ENCODE peak calls at places on chromosomes 13 and 19, in seven cellular contexts. R, V, Q, Y, A, D and B are unnamed samples.

GRCh38 chr13:84433024-84433423 is 550.8 kb upstream of the SLITRK1 start:
- DNase-seq in Y (no peak), V (no peak), R (peak), Q (no peak), A (no peak), D (no peak), B (no peak)

GRCh38 chr19:11263726-11264125 is 1.4 kb upstream of the DOCK6 start:
- DNase-seq in Y (no peak), D (no peak), R (no peak), V (no peak), A (no peak), Q (no peak), B (no peak)

GRCh38 chr13:73060251-73061160 is 1.7 kb downstream of the KLF5 start:
- DNase-seq in Y (no peak), V (no peak), Q (peak), R (peak), A (no peak), D (no peak), B (no peak)

GRCh38 chr19:5246554-5247155 is 94.0 kb downstream of the PTPRS start:
- DNase-seq in Q (no peak), R (no peak), Y (no peak), V (no peak), A (no peak), D (no peak), B (no peak)

GRCh38 chr13:77184455-77184854 is 142.4 kb downstream of the MYCBP2 start:
- DNase-seq in R (no peak), Q (no peak), Y (no peak), V (no peak), A (no peak), D (no peak), B (no peak)

GRCh38 chr19:50998686-50999085 is 2.7 kb downstream of the KLK8 start:
- DNase-seq in Q (no peak), R (no peak), V (no peak), D (no peak), A (no peak), Y (no peak), B (no peak)

GRCh38 chr13:26186995-26187394 is 35.1 kb downstream of the RNF6 start:
- DNase-seq in Q (no peak), A (no peak), V (peak), R (no peak), Y (no peak), D (no peak), B (no peak)

GRCh38 chr13:31209172-31209818 is 9.5 kb downstream of the B3GLCT start:
- DNase-seq in Y (no peak), V (peak), R (peak), D (peak), Q (peak), A (no peak), B (no peak)

GRCh38 chr13:43572601-43573360 is 214.0 kb downstream of the ENOX1 start:
- DNase-seq in V (no peak), R (no peak), D (no peak), Y (no peak), A (no peak), Q (no peak), B (no peak)

GRCh38 chr13:46469064-46469463 is 82.0 kb upstream of the RUBCNL start:
- DNase-seq in D (no peak), V (no peak), Q (no peak), Y (no peak), A (no peak), R (peak), B (no peak)

GRCh38 chr13:39835253-39835652 is 179.8 kb downstream of the COG6 start:
- DNase-seq in V (peak), D (no peak), Y (no peak), Q (no peak), R (no peak), A (no peak), B (no peak)

GRCh38 chr13:20702945-20703784 is at the start of gene IL17D:
- DNase-seq in A (no peak), D (no peak), Y (no peak), V (peak), R (peak), Q (peak), B (no peak)

GRCh38 chr19:45716314-45717130 is 14.2 kb downstream of the FBXO46 start:
- DNase-seq in A (no peak), Y (no peak), Q (no peak), R (peak), V (peak), D (no peak), B (no peak)

GRCh38 chr19:29811125-29812079 is at the start of gene CCNE1:
- DNase-seq in Y (peak), A (peak), D (peak), R (peak), V (peak), Q (peak), B (peak)

GRCh38 chr13:60629158-60629557 is 232.1 kb downstream of the TDRD3 start:
- DNase-seq in D (no peak), V (no peak), R (no peak), Q (no peak), A (no peak), Y (no peak), B (no peak)

GRCh38 chr19:29449371-29449770 is 76.4 kb upstream of the VSTM2B start:
- DNase-seq in R (no peak), V (peak), Q (no peak), D (no peak), Y (no peak), A (no peak), B (peak)

GRCh38 chr19:29588095-29588494 is 18.0 kb upstream of the POP4 start:
- DNase-seq in Q (no peak), D (no peak), V (no peak), R (no peak), Y (no peak), A (no peak), B (no peak)

GRCh38 chr13:35768551-35768950 is 292.1 kb upstream of the MAB21L1 start:
- DNase-seq in D (no peak), V (no peak), R (no peak), Y (no peak), Q (no peak), A (no peak), B (no peak)

GRCh38 chr19:57947088-57947418 is 453 bp downstream of the ZNF256 start:
- DNase-seq in D (no peak), V (no peak), Y (no peak), Q (no peak), R (no peak), A (no peak), B (no peak)

DNA sequence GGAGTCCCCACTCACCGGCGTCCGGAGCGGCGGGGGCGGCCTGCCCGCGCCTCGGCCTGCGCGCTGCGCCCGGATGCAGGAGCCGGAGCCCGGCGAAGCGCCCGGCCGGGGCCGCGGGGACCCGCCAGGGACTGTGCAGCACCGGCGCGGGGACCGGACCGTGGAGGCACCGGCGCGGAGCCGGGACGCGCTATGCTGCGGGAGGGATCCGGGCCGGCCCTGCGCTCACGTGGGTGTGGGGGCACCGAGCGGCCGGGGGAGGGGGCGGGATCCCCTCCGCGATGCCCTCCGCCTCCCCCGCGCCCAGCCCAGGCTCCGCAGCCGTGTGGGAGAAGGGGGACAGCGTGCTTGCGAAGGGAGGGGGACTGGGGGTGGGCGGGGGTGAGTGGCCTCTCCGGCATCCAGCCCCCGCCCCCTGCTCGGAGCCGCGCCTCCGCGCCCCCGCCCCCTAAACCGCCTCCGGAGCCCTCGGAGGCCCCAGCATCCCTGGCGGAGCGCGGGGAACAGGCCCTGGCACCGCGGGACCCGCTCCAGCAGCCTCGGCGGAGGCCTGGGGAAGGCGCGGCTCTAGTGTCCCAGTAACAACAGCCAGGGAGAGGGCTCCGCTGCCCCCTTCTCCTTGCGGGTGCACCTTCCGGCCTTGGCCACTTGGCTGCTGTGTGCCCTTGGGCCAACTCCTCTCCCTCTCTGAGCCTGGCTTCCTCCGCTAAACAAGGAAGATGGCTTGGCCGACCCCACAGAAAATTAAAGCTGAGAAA is at the start of gene SLC1A6:
- DNase-seq in V (peak), R (no peak), D (no peak), A (no peak), Q (no peak), Y (no peak), B (no peak)
- H3K4me3 ChIP-seq in V (no peak), R (peak), D (peak), A (no peak), Q (no peak), Y (peak), B (peak)

GRCh38 chr13:108911807-108912206 is 282.4 kb downstream of the MYO16 start:
- DNase-seq in D (no peak), R (no peak), Y (no peak), Q (no peak), V (no peak), A (no peak), B (no peak)

GRCh38 chr13:108915634-108916497 is 286.5 kb downstream of the MYO16 start:
- DNase-seq in V (peak), R (peak), Y (peak), A (peak), D (peak), Q (peak), B (peak)

GRCh38 chr13:108917581-108917980 is 288.2 kb downstream of the MYO16 start:
- DNase-seq in Q (no peak), A (no peak), R (peak), V (no peak), Y (no peak), D (no peak), B (no peak)

GRCh38 chr13:108919036-108919907 is 289.9 kb downstream of the MYO16 start:
- DNase-seq in A (no peak), D (no peak), R (no peak), V (no peak), Y (no peak), Q (no peak), B (no peak)

GRCh38 chr13:108915095-108915633 is 285.8 kb downstream of the MYO16 start:
- DNase-seq in Y (no peak), R (peak), V (no peak), Q (no peak), A (no peak), D (no peak), B (no peak)
- H3K27ac ChIP-seq in Y (peak), R (no peak), V (no peak), Q (no peak), A (peak), D (peak), B (peak)

GRCh38 chr19:39004403-39004802 is 27.9 kb downstream of the FBXO27 start:
- DNase-seq in V (no peak), R (no peak), Q (no peak), A (no peak), D (no peak), Y (no peak), B (no peak)

GRCh38 chr19:39008137-39008536 is 24.2 kb downstream of the FBXO27 start:
- DNase-seq in A (no peak), R (no peak), Q (no peak), Y (no peak), D (no peak), V (no peak), B (no peak)

GRCh38 chr19:39014037-39014436 is 18.3 kb downstream of the FBXO27 start:
- DNase-seq in A (no peak), V (no peak), R (no peak), D (no peak), Y (no peak), Q (no peak), B (no peak)

GRCh38 chr19:39007096-39007495 is 25.3 kb downstream of the FBXO27 start:
- DNase-seq in V (no peak), R (no peak), D (no peak), A (no peak), Q (no peak), Y (no peak), B (no peak)

GRCh38 chr19:39009001-39009400 is 23.3 kb downstream of the FBXO27 start:
- DNase-seq in A (no peak), R (no peak), Y (no peak), V (no peak), Q (no peak), D (no peak), B (no peak)
- TF ChIP-seq CTCF in A (no peak), R (no peak), Y (no peak), V (no peak), Q (no peak), D (no peak), B (no peak)

GRCh38 chr19:47109177-47109540 is 4.4 kb downstream of the ZC3H4 start:
- DNase-seq in A (no peak), D (no peak), V (no peak), Q (no peak), R (no peak), Y (no peak), B (no peak)
- H3K4me3 ChIP-seq in A (peak), D (peak), V (peak), Q (peak), R (no peak), Y (peak), B (peak)

GRCh38 chr13:99063952-99064351 is 86.1 kb upstream of the DOCK9 start:
- DNase-seq in Q (no peak), Y (no peak), A (no peak), V (no peak), D (no peak), R (no peak), B (no peak)

GRCh38 chr13:99065250-99066015 is 87.6 kb upstream of the DOCK9 start:
- DNase-seq in Y (no peak), Q (no peak), V (no peak), A (no peak), D (no peak), R (no peak), B (no peak)

GRCh38 chr13:99066219-99066618 is 88.4 kb upstream of the DOCK9 start:
- DNase-seq in R (no peak), A (no peak), Y (no peak), V (no peak), D (no peak), Q (no peak), B (no peak)

GRCh38 chr13:99064624-99065249 is 86.9 kb upstream of the DOCK9 start:
- DNase-seq in Y (no peak), D (no peak), A (no peak), R (no peak), V (no peak), Q (no peak), B (no peak)

GRCh38 chr13:99067160-99067985 is 89.5 kb upstream of the DOCK9 start:
- DNase-seq in R (peak), Y (no peak), D (no peak), A (no peak), V (no peak), Q (no peak), B (no peak)
- H3K27ac ChIP-seq in R (no peak), Y (no peak), D (no peak), A (no peak), V (no peak), Q (no peak), B (no peak)

DNA sequence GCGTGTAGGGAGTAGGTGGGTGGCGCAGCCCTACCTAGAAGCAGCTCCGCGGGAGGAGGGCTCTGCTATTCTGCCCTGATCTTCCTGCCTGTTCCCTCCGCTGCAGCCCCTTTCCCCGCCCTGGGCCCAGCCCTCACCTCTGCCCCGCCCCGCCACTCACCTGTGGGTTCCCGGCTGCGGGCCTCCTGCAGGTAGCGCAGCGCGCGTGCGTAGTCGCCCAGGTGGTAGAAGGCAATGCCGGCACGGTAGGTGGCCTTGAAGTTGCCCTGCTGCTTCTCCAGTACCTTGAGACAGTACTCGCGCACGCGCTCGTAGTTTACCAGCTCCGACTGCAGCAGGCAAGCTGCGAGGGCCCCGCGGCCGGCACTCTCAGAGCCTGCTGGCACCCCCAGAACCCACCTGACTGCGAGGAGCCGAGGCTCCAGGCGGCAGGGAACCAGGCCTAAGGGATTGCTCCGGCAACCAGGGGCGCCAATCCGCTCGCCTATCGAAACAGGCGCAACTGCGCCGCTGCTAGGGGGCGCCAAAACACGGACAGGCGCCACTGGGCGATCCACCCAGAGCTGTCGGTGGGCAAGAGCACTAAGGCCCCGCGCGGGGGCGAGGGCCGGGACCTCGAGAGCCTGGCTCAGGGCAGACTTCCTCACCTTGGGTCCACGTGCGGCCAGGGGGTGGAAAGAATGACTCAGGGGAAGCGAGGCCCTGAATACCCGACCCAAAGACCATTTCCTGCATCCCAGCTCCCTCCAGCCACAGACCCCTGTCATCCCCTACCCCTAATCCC is 965 bp downstream of the TTC9B start:
- DNase-seq in Q (peak), Y (no peak), A (no peak), R (no peak), D (no peak), V (peak), B (no peak)
- TF ChIP-seq CTCF in Q (peak), Y (no peak), A (no peak), R (peak), D (peak), V (peak), B (no peak)

DNA sequence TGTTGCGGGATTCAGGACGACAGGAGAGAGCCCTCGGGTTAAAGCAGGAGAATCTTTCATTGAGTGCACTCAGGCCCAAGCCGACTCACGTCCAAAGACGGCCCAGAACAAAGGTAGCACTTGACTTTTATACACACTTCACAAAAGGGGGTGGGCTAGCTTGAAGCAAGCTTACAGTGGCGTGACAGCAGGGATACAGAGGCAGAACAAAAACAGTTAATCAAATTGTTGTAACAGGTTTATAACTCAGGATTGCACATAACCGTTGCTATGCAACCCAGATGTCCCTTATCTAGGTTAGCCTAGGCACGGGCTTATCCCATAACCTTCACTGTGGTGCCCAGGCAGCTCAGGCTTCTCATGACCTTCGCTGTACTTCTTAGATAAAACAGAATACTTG is 2.0 kb downstream of the MED25 start:
- DNase-seq in D (no peak), Y (no peak), Q (no peak), R (peak), A (no peak), V (no peak), B (no peak)
- H3K4me3 ChIP-seq in D (peak), Y (no peak), Q (no peak), R (no peak), A (no peak), V (no peak), B (no peak)

GRCh38 chr19:43525836-43526771 is 897 bp downstream of the ETHE1 start:
- DNase-seq in Y (no peak), D (peak), Q (no peak), R (no peak), V (peak), A (no peak), B (peak)

GRCh38 chr19:43532571-43532961 is 422 bp upstream of the ZNF575 start:
- DNase-seq in V (no peak), R (no peak), Q (no peak), Y (peak), D (no peak), A (no peak), B (peak)

GRCh38 chr19:43524922-43525835 is 1.8 kb downstream of the ETHE1 start:
- DNase-seq in V (peak), A (peak), D (peak), Q (peak), Y (no peak), R (peak), B (peak)

GRCh38 chr19:43526884-43527859 is at the start of gene ETHE1:
- DNase-seq in R (peak), Q (peak), V (peak), Y (peak), D (peak), A (peak), B (peak)

GRCh38 chr19:43527860-43528622 is 1.0 kb upstream of the ETHE1 start:
- DNase-seq in R (no peak), V (no peak), D (no peak), A (no peak), Q (peak), Y (peak), B (peak)
- H3K27ac ChIP-seq in R (no peak), V (no peak), D (peak), A (peak), Q (peak), Y (peak), B (peak)